ENCODE peak calls at places on chromosome 14, in six cellular contexts. K is sigmoid colon, Y is left ventricle myocardium inferior, H is SK-N-SH, W is heart left ventricle, A is astrocyte. D is an unnamed sample.

GRCh38 chr14:63542231-63542999 is 762 bp downstream of the PPP2R5E start:
- DNase-seq in K (no peak), Y (no peak), H (peak), W (no peak), A (no peak), D (peak)

GRCh38 chr14:87241018-87241779 is 751.8 kb downstream of the GALC start:
- DNase-seq in K (no peak), Y (no peak), H (no peak), W (no peak), A (no peak), D (no peak)

GRCh38 chr14:102086346-102086971 is 385 bp downstream of the HSP90AA1 start:
- DNase-seq in K (peak), Y (peak), H (peak), W (peak), A (peak), D (peak)

GRCh38 chr14:23299558-23299957 is 3.1 kb downstream of the PPP1R3E start:
- DNase-seq in K (no peak), Y (no peak), H (no peak), W (no peak), A (peak), D (no peak)

GRCh38 chr14:29442720-29443119 is 484.9 kb downstream of the PRKD1 start:
- DNase-seq in K (no peak), Y (no peak), H (no peak), W (no peak), A (peak), D (no peak)

GRCh38 chr14:40197344-40197743 is 765.1 kb upstream of the FBXO33 start:
- DNase-seq in K (no peak), Y (no peak), H (no peak), W (no peak), A (peak), D (no peak)

GRCh38 chr14:70808402-70809237 is 693 bp downstream of the MAP3K9 start:
- DNase-seq in K (peak), Y (peak), H (peak), W (peak), A (no peak), D (peak)

GRCh38 chr14:20327005-20327869 is 5.8 kb downstream of the CCNB1IP1 start:
- DNase-seq in K (no peak), Y (no peak), H (peak), W (no peak), A (peak), D (no peak)

GRCh38 chr14:101965145-101965531 is 765 bp downstream of the DYNC1H1 start:
- DNase-seq in K (peak), Y (peak), H (peak), W (peak), A (no peak), D (peak)

GRCh38 chr14:100577986-100578431 is 9.2 kb downstream of the BEGAIN start:
- DNase-seq in K (peak), Y (peak), H (peak), W (peak), A (no peak), D (no peak)

GRCh38 chr14:71103662-71104484 is 196.6 kb downstream of the PCNX1 start:
- DNase-seq in K (no peak), Y (no peak), H (peak), W (no peak), A (peak), D (no peak)

GRCh38 chr14:37019488-37019887 is 152.9 kb downstream of the SLC25A21 start:
- DNase-seq in K (no peak), Y (no peak), H (no peak), W (no peak), A (no peak), D (no peak)

GRCh38 chr14:105881021-105881930 is 354.9 kb downstream of the TMEM121 start:
- DNase-seq in K (peak), Y (peak), H (no peak), W (no peak), A (no peak), D (no peak)

GRCh38 chr14:104820669-104821228 is 19.8 kb downstream of the ZBTB42 start:
- DNase-seq in K (peak), Y (no peak), H (peak), W (peak), A (peak), D (no peak)
- TF ChIP-seq CTCF in K (peak), Y (peak), H (peak), W (peak), A (peak), D (peak)

GRCh38 chr14:103625361-103626095 is 3.5 kb upstream of the KLC1 start:
- DNase-seq in K (no peak), Y (no peak), H (no peak), W (no peak), A (no peak), D (no peak)

GRCh38 chr14:103621860-103622259 is 7.2 kb upstream of the KLC1 start:
- DNase-seq in K (no peak), Y (no peak), H (no peak), W (no peak), A (no peak), D (no peak)

GRCh38 chr14:103623308-103623707 is 5.7 kb upstream of the KLC1 start:
- DNase-seq in K (no peak), Y (no peak), H (no peak), W (no peak), A (no peak), D (no peak)

GRCh38 chr14:103624860-103625259 is 4.2 kb upstream of the KLC1 start:
- DNase-seq in K (peak), Y (peak), H (peak), W (peak), A (peak), D (peak)

GRCh38 chr14:103623883-103624482 is 5.0 kb upstream of the KLC1 start:
- DNase-seq in K (no peak), Y (peak), H (no peak), W (peak), A (no peak), D (no peak)
- H3K27ac ChIP-seq in K (peak), Y (peak), H (peak), W (peak), A (no peak), D (peak)

DNA sequence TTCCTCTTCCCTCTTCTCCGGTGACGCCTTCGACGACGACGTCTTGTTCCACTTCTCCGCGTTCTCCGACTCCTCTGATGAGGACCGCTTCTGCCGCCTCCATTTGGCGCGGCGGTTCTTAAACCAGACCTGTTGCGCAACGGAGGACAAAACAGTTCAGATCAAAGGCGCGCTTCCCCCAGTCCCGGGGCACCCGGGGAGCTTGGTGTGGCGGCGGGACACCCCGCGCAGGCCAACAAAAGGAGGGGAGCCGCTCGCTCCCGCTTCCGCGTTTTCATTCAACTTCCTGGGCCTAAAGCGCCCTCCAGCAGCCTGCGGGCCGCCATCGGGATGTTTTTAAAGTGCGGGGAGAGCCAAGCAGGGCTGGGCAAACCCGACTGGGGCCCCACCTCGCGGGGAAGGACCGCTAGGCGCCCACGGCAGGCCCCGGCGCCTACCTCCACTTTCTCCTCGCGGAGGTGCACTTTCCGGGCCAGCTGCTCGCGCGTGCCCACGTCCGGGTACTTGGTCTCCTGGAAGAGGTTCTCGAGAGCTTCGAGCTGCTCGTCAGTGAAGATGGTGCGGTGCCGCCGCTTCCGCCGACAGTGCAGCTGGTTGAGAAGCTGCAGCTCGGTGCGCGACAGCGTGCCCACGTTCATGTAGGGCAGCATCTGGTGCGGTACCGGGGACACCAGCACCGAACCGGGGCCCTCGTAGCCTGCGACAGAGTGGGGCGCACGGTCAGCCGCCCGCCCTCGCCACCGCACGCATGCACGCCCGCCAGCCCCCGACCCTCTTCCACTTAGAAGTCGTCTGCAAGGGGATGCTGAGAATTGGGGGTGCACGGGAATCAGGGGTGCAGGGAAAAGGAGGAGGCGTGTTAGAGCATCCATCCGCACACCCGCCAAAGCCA is 1.1 kb downstream of the GSC start:
- DNase-seq in K (peak), Y (no peak), H (no peak), W (no peak), A (no peak), D (no peak)
- TF ChIP-seq CTCF in K (no peak), Y (no peak), H (no peak), W (no peak), A (no peak), D (no peak)

DNA sequence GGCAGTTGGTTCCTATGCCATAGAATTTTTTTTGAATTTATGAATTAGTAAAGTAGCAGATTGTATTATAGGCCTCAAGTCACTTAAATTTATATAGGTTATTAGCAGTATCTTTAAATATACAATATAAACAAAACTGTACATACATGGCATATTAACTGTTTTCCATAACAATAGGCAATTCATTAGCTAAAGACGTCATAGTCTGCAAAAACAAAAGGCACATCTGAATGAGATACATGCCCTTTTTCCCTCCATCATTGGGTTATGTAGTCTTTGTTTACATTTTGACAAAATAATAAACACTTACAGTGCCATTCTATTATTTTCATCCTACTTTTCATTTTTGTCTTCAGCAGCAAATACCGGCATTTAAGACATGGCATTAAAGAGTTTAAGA is 1.1 kb upstream of the VCPKMT start:
- DNase-seq in K (no peak), Y (no peak), H (no peak), W (no peak), A (no peak), D (no peak)
- H3K27ac ChIP-seq in K (peak), Y (peak), H (peak), W (peak), A (no peak), D (no peak)

DNA sequence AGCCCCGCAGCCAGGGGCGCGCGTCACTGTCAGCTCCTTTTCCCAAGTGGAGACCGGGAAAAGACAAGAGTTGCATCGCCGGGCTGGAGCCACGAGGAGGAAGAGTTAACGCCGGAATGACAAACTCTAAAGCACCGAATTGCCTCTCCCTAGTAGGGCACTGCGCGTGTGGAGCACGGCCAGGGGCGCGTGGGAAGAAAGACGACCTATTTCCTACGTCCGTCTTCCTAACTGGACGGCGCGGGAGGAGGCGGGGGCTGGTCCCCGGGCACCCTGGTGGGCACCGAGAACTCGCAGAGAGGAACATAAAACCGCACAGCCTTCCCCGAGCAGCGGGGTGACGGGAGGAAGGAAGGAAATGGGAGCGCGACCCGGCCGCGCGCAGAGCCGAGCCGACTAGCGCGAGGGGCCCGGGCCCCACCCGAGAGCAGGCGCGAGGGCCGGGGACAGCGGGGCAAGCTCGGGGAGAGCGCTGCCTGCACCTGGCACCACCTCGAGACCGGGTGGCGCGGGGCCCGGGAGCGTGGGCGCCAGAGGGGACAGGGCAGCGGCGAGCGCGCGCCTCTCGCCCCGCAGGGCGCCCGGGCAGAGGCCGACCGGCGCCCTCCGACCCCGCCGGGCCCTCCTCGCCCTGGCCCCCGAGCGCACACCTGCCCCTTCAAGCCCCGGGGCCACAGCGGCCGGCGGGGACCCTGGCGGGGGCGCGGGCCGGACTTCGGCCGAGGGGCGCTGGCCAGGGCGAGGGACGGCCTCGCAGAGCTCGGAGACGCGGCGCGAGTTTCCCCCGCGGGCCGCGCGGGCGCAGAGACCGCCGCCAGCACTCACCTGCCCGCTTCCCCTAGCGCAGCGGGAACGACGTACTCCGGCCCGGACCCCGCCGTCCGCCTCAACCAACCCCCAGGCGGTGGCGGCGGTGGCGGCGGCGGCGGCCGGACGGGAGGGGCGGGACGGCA is 480 bp downstream of the SETD3 start:
- DNase-seq in K (peak), Y (peak), H (peak), W (peak), A (peak), D (peak)
- TF ChIP-seq CTCF in K (no peak), Y (peak), H (peak), W (no peak), A (no peak), D (no peak)

GRCh38 chr14:76698191-76698590 is 63.1 kb upstream of the VASH1 start:
- DNase-seq in K (no peak), Y (no peak), H (no peak), W (no peak), A (no peak), D (no peak)
- H3K27ac ChIP-seq in K (no peak), Y (no peak), H (no peak), W (no peak), A (no peak), D (no peak)

DNA sequence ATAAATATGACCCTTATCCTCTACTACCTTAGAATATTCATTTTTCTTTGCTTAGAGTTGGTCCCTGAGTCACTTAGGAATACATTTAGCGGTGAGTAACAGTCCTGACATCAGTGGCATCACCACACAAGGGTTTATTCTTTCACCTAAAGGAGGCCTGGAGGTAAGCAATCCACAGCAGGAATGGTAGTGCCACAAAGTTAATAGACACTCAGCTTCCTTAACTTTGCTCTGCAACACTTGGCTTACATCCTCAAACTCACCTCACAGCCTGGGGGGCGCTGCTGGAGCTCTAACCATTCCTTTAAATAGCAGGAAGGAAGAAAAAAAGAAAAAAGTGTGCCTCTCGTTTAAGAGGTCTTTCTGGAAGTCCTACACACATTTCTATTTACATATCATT is 29.1 kb downstream of the BBOF1 start:
- DNase-seq in K (no peak), Y (no peak), H (no peak), W (no peak), A (peak), D (no peak)
- TF ChIP-seq CTCF in K (no peak), Y (no peak), H (no peak), W (no peak), A (peak), D (no peak)

DNA sequence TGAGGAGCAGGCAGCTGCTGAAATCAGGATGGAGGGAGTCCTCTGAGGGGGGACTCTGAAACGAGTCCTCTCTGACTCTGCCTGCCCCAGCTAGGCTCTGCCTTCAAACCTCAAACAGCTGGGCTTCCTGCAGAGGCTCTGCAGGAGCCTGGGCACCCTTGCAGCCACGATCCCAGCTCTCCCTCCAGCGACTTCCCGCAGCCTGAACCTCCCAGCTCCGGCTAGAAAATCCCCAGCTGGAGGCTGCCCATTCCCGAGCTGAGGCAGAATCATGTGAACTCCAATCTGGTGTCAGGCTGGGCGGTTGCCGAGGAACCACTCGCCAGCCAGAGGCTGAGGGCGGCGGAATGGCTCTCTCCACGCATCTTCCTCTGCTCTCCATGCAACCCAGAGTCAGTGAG is at the start of gene GPR68:
- DNase-seq in K (peak), Y (peak), H (peak), W (peak), A (peak), D (peak)
- H3K27ac ChIP-seq in K (peak), Y (no peak), H (no peak), W (peak), A (peak), D (no peak)

DNA sequence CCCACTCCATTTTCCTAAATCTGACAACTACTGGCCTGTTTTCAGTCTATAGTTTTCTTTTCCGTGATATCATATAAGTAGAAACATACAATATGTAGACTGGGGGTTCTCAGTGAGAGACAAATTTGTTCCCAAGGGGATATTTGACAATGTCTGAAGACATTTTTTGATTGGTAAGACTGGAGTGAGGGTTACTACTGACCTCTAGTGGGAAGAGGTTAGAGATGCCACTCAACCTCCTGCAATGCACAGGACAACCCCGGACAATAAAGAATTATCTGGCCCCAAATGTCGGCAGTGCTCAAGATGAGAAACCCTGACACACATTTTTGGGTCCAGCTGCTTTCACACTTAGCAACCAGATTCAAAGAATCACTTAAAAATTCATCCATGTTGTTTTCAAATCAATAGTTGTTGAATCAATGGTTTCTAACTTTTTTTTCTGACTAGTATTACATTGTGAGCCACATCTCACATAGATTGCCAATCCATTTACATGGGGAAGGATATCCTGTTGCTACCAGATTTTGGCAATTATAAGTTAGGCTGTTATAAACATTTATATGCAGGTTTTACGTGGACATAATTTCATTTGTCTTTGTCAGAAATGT is 307.1 kb downstream of the RPL10L start:
- DNase-seq in K (no peak), Y (no peak), H (peak), W (no peak), A (peak), D (no peak)
- TF ChIP-seq CTCF in K (peak), Y (no peak), H (peak), W (no peak), A (peak), D (peak)

GRCh38 chr14:32473476-32473875 is 144.4 kb downstream of the AKAP6 start:
- DNase-seq in K (peak), Y (peak), H (no peak), W (peak), A (peak), D (no peak)
- H3K27ac ChIP-seq in K (peak), Y (peak), H (peak), W (peak), A (peak), D (no peak)